ENCODE peak calls at places on chromosomes 11 and 22, in seven cellular contexts. A, S, M, E, X, F and T are unnamed samples.

GRCh38 chr11:15223318-15223717 is 108.6 kb downstream of the INSC start:
- DNase-seq in S (no peak), E (no peak), M (no peak), F (peak; percentile 18), X (no peak), A (no peak), T (no peak)

GRCh38 chr11:101003468-101003867 is 126.1 kb downstream of the PGR start:
- DNase-seq in S (no peak), A (no peak), X (no peak), M (no peak), E (no peak), F (no peak), T (no peak)

GRCh38 chr11:71425851-71426250 is 22.3 kb downstream of the DHCR7 start:
- DNase-seq in A (no peak), X (no peak), E (no peak), M (no peak), S (no peak), F (no peak), T (no peak)

GRCh38 chr11:10488121-10488580 is 33.1 kb downstream of the AMPD3 start:
- DNase-seq in E (no peak), M (no peak), S (no peak), X (no peak), A (no peak), F (no peak), T (peak; percentile 56)

GRCh38 chr11:61129608-61130523 is 27.6 kb downstream of the CD5 start:
- DNase-seq in A (peak; percentile 96), X (peak; percentile 53), F (peak; percentile 75), S (peak; percentile 94), E (peak; percentile 91), M (peak; percentile 66), T (peak; percentile 88)

GRCh38 chr11:9774591-9775392 is 110.9 kb downstream of the SWAP70 start:
- DNase-seq in M (peak; percentile 91), S (no peak), A (no peak), X (peak; percentile 92), F (peak; percentile 71), E (no peak), T (no peak)

GRCh38 chr22:30202531-30203006 is 44.0 kb downstream of the LIF start:
- DNase-seq in M (no peak), X (peak; percentile 72), F (no peak), S (no peak), E (no peak), A (no peak), T (no peak)

GRCh38 chr11:11841121-11841604 is 609 bp upstream of the USP47 start:
- DNase-seq in M (no peak), E (peak; percentile 72), F (no peak), A (no peak), X (no peak), S (peak; percentile 26), T (peak; percentile 58)

GRCh38 chr11:133901316-133901715 is 55.5 kb downstream of the IGSF9B start:
- DNase-seq in S (no peak), X (no peak), A (no peak), F (no peak), E (no peak), M (no peak), T (no peak)

GRCh38 chr11:113693030-113693429 is 13.1 kb downstream of the TMPRSS5 start:
- DNase-seq in M (no peak), E (no peak), X (no peak), F (no peak), A (no peak), S (no peak), T (no peak)

GRCh38 chr22:25228822-25229221 is 9.4 kb downstream of the CRYBB2 start:
- DNase-seq in A (no peak), E (no peak), M (no peak), S (no peak), F (no peak), X (no peak), T (no peak)

GRCh38 chr11:118102721-118103261 is 16.0 kb upstream of the SMIM35 start:
- DNase-seq in M (no peak), S (no peak), E (no peak), F (no peak), X (no peak), A (no peak), T (no peak)

GRCh38 chr22:41311487-41311886 is 10.2 kb downstream of the ZC3H7B start:
- DNase-seq in E (no peak), F (no peak), A (no peak), M (no peak), S (no peak), X (no peak), T (no peak)

GRCh38 chr11:86805873-86806310 is 5.5 kb downstream of the PRSS23 start:
- DNase-seq in M (no peak), F (no peak), S (no peak), A (no peak), X (no peak), E (no peak), T (no peak)

GRCh38 chr11:67640758-67641113 is 1.2 kb upstream of the TBX10 start:
- DNase-seq in E (no peak), X (no peak), M (no peak), S (no peak), A (no peak), F (no peak), T (no peak)

GRCh38 chr22:39658367-39658766 is 87.8 kb downstream of the CACNA1I start:
- DNase-seq in E (no peak), A (no peak), X (no peak), S (no peak), F (no peak), M (no peak), T (no peak)

GRCh38 chr22:46770726-46771125 is 8.3 kb downstream of the TBC1D22A start:
- DNase-seq in A (no peak), F (no peak), X (no peak), E (no peak), S (no peak), M (no peak), T (peak; percentile 51)

GRCh38 chr11:19938051-19938856 is 222.0 kb downstream of the DBX1 start:
- DNase-seq in M (no peak), A (peak; percentile 68), F (no peak), S (peak; percentile 76), E (no peak), X (no peak), T (no peak)

GRCh38 chr11:25527841-25528240 is 804.1 kb upstream of the ANO3 start:
- DNase-seq in E (no peak), X (no peak), F (no peak), S (no peak), A (no peak), M (no peak), T (no peak)

DNA sequence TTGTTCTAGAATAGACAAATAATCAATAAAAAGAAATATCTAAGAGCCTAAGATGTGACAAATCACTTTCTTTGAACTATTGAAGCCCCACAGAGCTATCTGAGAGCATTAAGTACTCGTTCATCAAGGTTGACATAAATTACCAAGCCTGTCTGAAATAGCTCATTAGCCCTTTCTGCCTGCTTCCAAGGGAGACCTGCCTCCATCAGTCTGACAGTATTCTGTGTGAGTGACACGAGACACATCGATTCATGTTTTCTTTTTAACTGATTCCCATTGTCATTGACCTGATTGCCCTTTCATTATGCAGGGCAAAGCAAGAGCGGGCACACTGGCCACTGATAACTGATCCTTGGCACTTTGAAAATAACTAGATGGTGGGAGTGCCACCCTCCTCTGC is 347.5 kb downstream of the KCNA4 start:
- DNase-seq in M (no peak), X (no peak), A (no peak), S (no peak), E (no peak), F (no peak), T (no peak)
- TF ChIP-seq CTCF in M (no peak), X (no peak), A (no peak), S (no peak), E (no peak), F (no peak), T (no peak)

GRCh38 chr11:32839308-32839707 is 9.6 kb downstream of the PRRG4 start:
- DNase-seq in M (no peak), S (no peak), A (no peak), X (no peak), F (no peak), E (no peak), T (no peak)
- TF ChIP-seq CTCF in M (no peak), S (no peak), A (no peak), X (no peak), F (no peak), E (no peak), T (no peak)

GRCh38 chr11:107970049-107970448 is 38.6 kb upstream of the CUL5 start:
- DNase-seq in E (no peak), S (no peak), A (no peak), M (no peak), F (no peak), X (no peak), T (no peak)

GRCh38 chr11:107973641-107974040 is 35.1 kb upstream of the CUL5 start:
- DNase-seq in M (no peak), A (no peak), E (no peak), X (no peak), F (no peak), S (no peak), T (no peak)

DNA sequence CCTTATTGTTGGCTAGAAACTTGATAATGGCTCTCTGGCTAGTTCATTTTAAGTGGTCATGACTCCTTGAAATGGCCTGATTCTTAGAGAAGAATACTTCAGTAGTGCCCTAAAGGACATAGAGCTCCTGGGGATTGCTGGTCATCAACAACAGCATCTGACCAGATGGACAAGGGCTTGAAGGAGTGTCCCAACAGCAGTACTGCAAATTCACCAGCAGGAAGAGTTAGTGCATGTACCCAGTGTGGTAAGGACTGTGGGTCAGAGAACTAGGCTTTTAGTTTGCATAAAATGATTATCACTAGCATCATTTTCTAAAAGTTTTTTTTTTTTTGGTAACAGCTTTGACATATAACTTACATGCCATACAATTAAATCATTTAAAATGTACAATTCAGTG is 39.5 kb upstream of the CUL5 start:
- DNase-seq in F (no peak), A (no peak), E (no peak), X (no peak), M (no peak), S (no peak), T (no peak)
- TF ChIP-seq CTCF in F (peak; percentile 17), A (no peak), E (no peak), X (no peak), M (no peak), S (no peak), T (no peak)

DNA sequence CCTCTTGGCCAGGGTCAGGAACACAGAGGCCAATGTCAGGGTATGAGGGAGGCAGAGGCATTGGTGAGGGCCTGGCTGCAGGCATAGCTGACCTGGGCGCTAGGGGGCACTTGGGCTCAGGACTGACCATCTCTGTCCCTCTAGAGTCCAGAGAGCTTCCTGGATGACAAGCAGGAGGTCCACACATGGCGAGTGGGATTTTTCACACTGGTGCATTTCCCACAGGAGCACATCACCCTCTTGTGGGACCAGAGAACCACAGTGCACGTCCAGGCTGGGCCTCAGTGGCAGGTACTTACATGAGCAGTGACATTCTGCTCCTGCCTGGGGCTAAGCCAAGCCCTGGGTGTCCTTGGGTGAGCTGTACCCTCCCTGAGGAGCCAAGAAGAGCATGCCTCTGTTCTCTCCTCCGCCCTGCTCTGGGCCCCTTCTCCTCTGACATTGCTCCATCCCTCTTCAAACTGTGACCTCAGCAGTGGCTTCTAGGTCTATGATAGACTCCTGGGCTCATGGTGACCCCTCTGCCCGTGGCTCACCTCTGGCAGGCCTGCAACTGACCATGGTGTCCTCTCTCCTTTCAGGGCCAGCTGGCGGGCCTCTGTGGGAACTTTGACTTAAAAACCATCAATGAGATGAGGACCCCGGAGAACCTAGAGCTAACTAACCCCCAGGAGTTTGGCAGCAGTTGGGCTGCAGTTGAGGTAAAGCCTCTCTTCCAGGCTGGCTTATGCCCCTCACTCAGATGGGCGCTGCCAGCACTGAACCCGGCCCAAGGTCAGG is 46.6 kb downstream of the OTOG start:
- DNase-seq in F (no peak), A (no peak), X (no peak), E (no peak), S (no peak), M (no peak), T (peak; percentile 17)
- TF ChIP-seq CTCF in F (no peak), A (no peak), X (no peak), E (no peak), S (no peak), M (no peak), T (no peak)

GRCh38 chr11:130457909-130458729 is 9.7 kb downstream of the ADAMTS15 start:
- DNase-seq in F (no peak), E (no peak), M (no peak), S (no peak), X (no peak), A (no peak), T (no peak)
- TF ChIP-seq CTCF in F (no peak), E (no peak), M (no peak), S (no peak), X (no peak), A (no peak), T (no peak)